ENCODE peak calls at places on chromosomes 6 and 20, in ten cellular contexts. D is adrenal gland, U is GM12878, L is heart left ventricle, T is lower leg skin, C is endothelial cell of umbilical vein, V is Peyer's patch, J is transverse colon, S is IMR-90, F is breast epithelium. O is an unnamed sample.

GRCh38 chr6:134539865-134540323 is 222.0 kb upstream of the SGK1 start:
- DNase-seq in D (peak; percentile 43), U (no peak), L (no peak), T (no peak), C (no peak), V (no peak), J (no peak), S (no peak), F (peak; percentile 79), O (no peak)

GRCh38 chr6:9139762-9140161 is 704.4 kb upstream of the SLC35B3 start:
- DNase-seq in D (peak; percentile 68), U (no peak), L (no peak), T (no peak), C (no peak), V (no peak), J (no peak), S (peak; percentile 88), F (no peak), O (no peak)

GRCh38 chr20:44736170-44737021 is 9.3 kb upstream of the KCNK15 start:
- DNase-seq in D (peak; percentile 77), U (no peak), L (no peak), T (peak; percentile 63), C (peak; percentile 79), V (peak; percentile 74), J (peak; percentile 44), S (peak; percentile 74), F (peak; percentile 40), O (peak; percentile 15)

GRCh38 chr6:45714795-45715507 is 300.7 kb downstream of the CLIC5 start:
- DNase-seq in D (peak; percentile 66), U (peak; percentile 48), L (no peak), T (peak; percentile 55), C (peak; percentile 80), V (peak; percentile 72), J (peak; percentile 59), S (peak; percentile 91), F (peak; percentile 47), O (peak; percentile 51)

GRCh38 chr6:83824388-83824801 is 28.8 kb upstream of the RIPPLY2 start:
- DNase-seq in D (no peak), U (no peak), L (no peak), T (no peak), C (peak; percentile 82), V (no peak), J (no peak), S (peak; percentile 12), F (no peak), O (no peak)

GRCh38 chr20:53942121-53942816 is 128.1 kb downstream of the BCAS1 start:
- DNase-seq in D (no peak), U (peak; percentile 63), L (no peak), T (no peak), C (peak; percentile 28), V (no peak), J (no peak), S (no peak), F (no peak), O (no peak)

GRCh38 chr6:36544228-36544627 is 3.1 kb downstream of the STK38 start:
- DNase-seq in D (no peak), U (no peak), L (no peak), T (peak; percentile 42), C (no peak), V (peak; percentile 75), J (peak; percentile 38), S (no peak), F (no peak), O (no peak)

GRCh38 chr6:35977308-35977707 is 47.1 kb downstream of the SLC26A8 start:
- DNase-seq in D (no peak), U (no peak), L (no peak), T (no peak), C (no peak), V (no peak), J (no peak), S (no peak), F (no peak), O (no peak)

GRCh38 chr6:42727084-42727601 is 4.7 kb upstream of the PRPH2 start:
- DNase-seq in D (peak; percentile 25), U (no peak), L (peak; percentile 75), T (peak; percentile 17), C (peak; percentile 41), V (peak; percentile 56), J (no peak), S (peak; percentile 21), F (peak; percentile 33), O (peak; percentile 44)

GRCh38 chr20:48222595-48223180 is 437.4 kb upstream of the SULF2 start:
- DNase-seq in D (no peak), U (no peak), L (no peak), T (no peak), C (no peak), V (no peak), J (no peak), S (no peak), F (no peak), O (no peak)

GRCh38 chr20:35561268-35561667 is 19.4 kb downstream of the ERGIC3 start:
- DNase-seq in D (peak; percentile 40), U (no peak), L (no peak), T (no peak), C (peak; percentile 30), V (peak; percentile 53), J (peak; percentile 39), S (peak; percentile 59), F (no peak), O (peak; percentile 51)

GRCh38 chr6:123276439-123277045 is 280.5 kb downstream of the CLVS2 start:
- DNase-seq in D (no peak), U (no peak), L (no peak), T (no peak), C (no peak), V (no peak), J (no peak), S (no peak), F (no peak), O (no peak)

GRCh38 chr6:126773122-126773805 is 345.2 kb upstream of the RSPO3 start:
- DNase-seq in D (no peak), U (no peak), L (no peak), T (no peak), C (peak; percentile 57), V (no peak), J (no peak), S (no peak), F (no peak), O (no peak)

DNA sequence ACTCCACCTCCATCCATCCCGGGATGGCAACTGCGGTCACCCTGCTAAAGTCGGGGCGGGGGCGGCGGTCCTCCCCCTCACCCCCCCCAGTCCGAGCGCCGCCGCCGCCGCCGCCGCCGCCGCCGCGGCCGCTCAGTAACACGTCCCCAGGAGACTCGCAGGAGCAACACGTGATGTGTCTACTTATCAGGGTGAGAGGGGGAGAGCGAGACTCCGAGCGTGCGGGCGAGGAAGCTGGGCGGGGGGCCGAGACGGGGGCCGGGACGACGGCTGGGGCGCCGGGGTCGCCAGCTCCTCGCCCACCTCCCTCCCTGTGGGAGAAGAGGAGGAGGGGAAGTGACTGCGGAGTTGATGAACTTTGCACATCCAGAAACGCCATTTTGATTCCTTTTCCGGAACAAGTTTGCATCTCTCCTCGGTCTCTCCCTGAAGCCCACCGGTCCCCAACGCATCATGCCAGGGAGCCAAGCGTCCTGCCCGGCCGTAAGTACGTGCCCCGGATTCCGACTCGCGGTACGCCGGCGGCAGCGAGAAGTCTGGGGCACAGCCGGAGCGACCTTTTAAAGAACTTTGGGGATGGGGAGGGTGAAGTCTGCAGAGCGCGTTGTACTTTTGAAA is at the start of gene RREB1:
- DNase-seq in D (peak; percentile 64), U (no peak), L (peak; percentile 77), T (peak; percentile 54), C (peak; percentile 68), V (peak; percentile 84), J (peak; percentile 67), S (peak; percentile 54), F (peak; percentile 48), O (peak; percentile 81)
- TF ChIP-seq POLR2A in D (no peak), U (peak; percentile 33), L (no peak), T (no peak), C (no peak), V (peak; percentile 21), J (peak; percentile 45), S (no peak), F (no peak), O (peak; percentile 56)

GRCh38 chr20:22511943-22512910 is 72.1 kb downstream of the FOXA2 start:
- DNase-seq in D (no peak), U (no peak), L (no peak), T (no peak), C (peak; percentile 85), V (peak; percentile 66), J (peak; percentile 64), S (no peak), F (no peak), O (no peak)
- TF ChIP-seq POLR2A in D (no peak), U (no peak), L (no peak), T (no peak), C (no peak), V (no peak), J (no peak), S (no peak), F (no peak), O (no peak)

DNA sequence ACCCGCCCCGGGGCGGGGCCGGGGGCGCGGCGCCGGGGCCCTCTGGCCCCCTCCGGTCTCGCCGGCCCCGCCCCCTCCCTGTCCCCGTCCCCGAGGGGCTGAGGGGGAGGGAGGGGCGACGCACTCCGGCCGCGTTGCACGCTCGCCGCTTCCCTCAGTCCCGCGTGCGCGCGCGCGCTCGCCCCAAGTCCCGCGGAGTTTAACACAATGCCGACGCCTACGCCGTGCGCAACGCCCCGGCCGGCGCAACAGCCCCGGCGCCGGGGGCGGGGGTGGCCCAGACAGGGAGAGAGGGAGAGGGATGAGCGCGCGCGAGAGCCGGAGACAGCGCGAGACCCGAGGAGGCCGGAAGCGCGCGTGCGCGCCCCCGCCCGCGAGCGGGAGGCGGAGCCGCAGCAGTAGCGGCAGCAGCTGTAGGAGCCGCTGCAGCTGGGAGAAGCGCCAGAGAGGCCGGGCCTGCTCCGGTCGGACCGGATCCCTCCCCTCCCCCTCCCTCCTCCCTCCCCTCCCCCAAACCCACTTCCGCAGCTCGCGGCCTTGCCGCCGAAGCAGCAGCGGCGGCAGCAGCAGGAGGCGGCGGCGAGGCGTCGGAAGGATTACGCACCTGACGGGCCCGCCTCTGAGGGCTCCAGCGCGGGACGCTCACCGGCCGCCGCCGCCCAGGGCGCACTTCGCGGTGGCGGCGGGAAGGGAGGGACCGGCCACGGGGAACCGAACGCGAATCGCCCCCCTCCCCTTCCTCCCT is 911 bp downstream of the ZBTB2 start:
- DNase-seq in D (peak; percentile 99), U (peak; percentile 94), L (peak; percentile 99), T (peak; percentile 96), C (peak; percentile 99), V (peak; percentile 98), J (peak; percentile 97), S (peak; percentile 98), F (peak; percentile 98), O (peak; percentile 98)
- TF ChIP-seq POLR2A in D (peak; percentile 86), U (peak; percentile 88), L (no peak), T (no peak), C (peak; percentile 80), V (peak; percentile 27), J (peak; percentile 70), S (no peak), F (peak; percentile 59), O (peak; percentile 54)

DNA sequence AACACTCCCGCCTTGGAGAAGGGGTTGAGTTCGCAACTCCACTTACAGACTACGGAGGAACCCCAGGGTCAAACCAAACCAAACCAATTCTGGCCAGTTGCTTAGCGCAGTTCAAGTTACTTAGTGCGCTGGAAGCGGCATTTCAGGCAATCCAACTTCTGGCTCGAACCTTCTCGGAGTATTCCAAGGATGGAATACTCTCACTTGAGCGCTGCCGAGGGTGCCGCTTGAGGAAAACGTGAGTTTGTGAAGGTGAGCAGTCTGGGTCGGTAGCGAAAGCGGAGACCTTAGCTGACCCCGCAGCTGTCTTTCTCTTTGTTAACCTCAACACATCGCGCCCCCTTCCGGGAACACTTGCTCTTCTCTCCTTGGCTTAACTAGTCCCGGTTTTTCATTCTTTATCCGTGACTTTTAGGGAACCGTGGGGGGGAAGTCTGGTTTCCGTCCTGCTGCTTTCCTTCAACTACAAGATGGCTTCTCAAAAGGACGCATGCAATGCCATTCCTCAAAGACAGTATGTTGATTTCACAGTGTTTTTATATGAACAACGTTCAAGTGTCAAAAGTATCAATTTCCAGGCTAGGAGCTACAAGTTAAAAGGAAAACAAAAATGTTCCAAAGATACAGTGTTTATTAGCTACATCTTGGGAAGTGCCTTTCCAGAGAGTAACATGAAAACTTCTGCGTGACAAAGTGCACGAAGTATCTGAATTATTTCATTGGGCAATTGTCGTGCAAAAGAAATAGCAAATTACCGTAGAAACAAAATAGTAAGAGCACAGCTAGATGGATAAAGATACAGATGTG is 742 bp upstream of the PNISR start:
- DNase-seq in D (peak; percentile 88), U (no peak), L (peak; percentile 89), T (peak; percentile 85), C (peak; percentile 83), V (peak; percentile 94), J (peak; percentile 88), S (peak; percentile 89), F (peak; percentile 70), O (peak; percentile 93)
- TF ChIP-seq POLR2A in D (no peak), U (no peak), L (no peak), T (no peak), C (no peak), V (no peak), J (no peak), S (no peak), F (no peak), O (no peak)

O was measured in erythroblast.